ENCODE peak calls at places on chromosomes 4 and X, in ten cellular contexts. F is right atrium auricular region; A is left lung; S is naive thymus-derived CD8-positive, alpha-beta T cell; J is NB4; B is endothelial cell; L is SIG-M5; N is T1000; E is activated T-cell treated with anti-CD3 and anti-CD28 coated beads, Interleukin-2, amount 50 U/mL, for 48 hours; C is AG04450. X is an unnamed sample.

GRCh38 chrX:51893931-51894696 is 691 bp downstream of the MAGED1 start:
- DNase-seq in C (no peak), B (peak; percentile 5), N (no peak), F (no peak), A (no peak), S (peak; percentile 35), J (peak; percentile 9), E (peak; percentile 44), L (no peak), X (no peak)

GRCh38 chr4:88442636-88443260 is 14.2 kb upstream of the HERC5 start:
- DNase-seq in J (peak; percentile 21), F (no peak), S (no peak), L (no peak), C (no peak), E (no peak), A (no peak), B (no peak), N (no peak), X (peak; percentile 86)

GRCh38 chr4:44150091-44150576 is 298.5 kb downstream of the KCTD8 start:
- DNase-seq in S (no peak), E (no peak), L (no peak), N (no peak), F (no peak), J (no peak), B (no peak), A (no peak), C (no peak), X (peak; percentile 50)

GRCh38 chrX:118644378-118644777 is 83.0 kb upstream of the IL13RA1 start:
- DNase-seq in F (no peak), C (no peak), S (no peak), E (no peak), B (no peak), L (no peak), A (no peak), J (peak; percentile 55), N (no peak), X (peak; percentile 49)

GRCh38 chr4:52840531-52841350 is 21.4 kb upstream of the RASL11B start:
- DNase-seq in C (no peak), E (no peak), N (no peak), J (no peak), S (no peak), A (no peak), L (no peak), F (peak; percentile 1), B (no peak), X (no peak)

GRCh38 chr4:73868206-73869129 is 725 bp upstream of the CXCL1 start:
- DNase-seq in N (no peak), S (no peak), F (no peak), B (no peak), J (no peak), L (no peak), A (no peak), C (no peak), E (no peak), X (no peak)

GRCh38 chr4:162061214-162061613 is 102.6 kb downstream of the FSTL5 start:
- DNase-seq in S (no peak), F (no peak), J (no peak), E (no peak), A (no peak), B (no peak), C (no peak), N (no peak), L (no peak), X (peak; percentile 46)

GRCh38 chrX:10197597-10198210 is 40.9 kb downstream of the CLCN4 start:
- DNase-seq in B (no peak), J (no peak), N (no peak), F (no peak), A (no peak), C (no peak), E (no peak), S (no peak), L (no peak), X (no peak)

GRCh38 chrX:8743126-8743732 is 11.3 kb upstream of the ANOS1 start:
- DNase-seq in J (peak; percentile 59), S (peak; percentile 56), F (no peak), A (peak; percentile 50), L (no peak), C (no peak), B (peak; percentile 71), E (peak; percentile 74), N (peak; percentile 29), X (peak; percentile 58)

X was measured in kidney tubule cell.